ENCODE peak calls at places on chromosomes 7 and 10, in five cellular contexts. I is pancreas; R is CD8-positive, alpha-beta T cell; A is CD8-positive, alpha-beta memory T cell; O is MG63. G is an unnamed sample.

GRCh38 chr10:29316308-29317026 is 27.6 kb downstream of the LYZL1 start:
- DNase-seq in I (no peak), R (no peak), A (no peak), O (no peak), G (no peak)

GRCh38 chr7:107890493-107890961 is 456 bp upstream of the DLD start:
- DNase-seq in I (peak; percentile 17), R (no peak), A (no peak), O (no peak), G (no peak)

GRCh38 chr7:577971-578370 is 58.3 kb upstream of the PDGFA start:
- DNase-seq in I (no peak), R (no peak), A (no peak), O (no peak), G (no peak)

GRCh38 chr7:1558841-1559625 is 3.0 kb upstream of the TMEM184A start:
- DNase-seq in I (peak; percentile 26), R (no peak), A (no peak), O (no peak), G (peak; percentile 86)

GRCh38 chr7:15199482-15199881 is 296.9 kb upstream of the DGKB start:
- DNase-seq in I (no peak), R (no peak), A (no peak), O (no peak), G (no peak)

GRCh38 chr7:64907641-64908326 is 4.7 kb downstream of the ZNF273 start:
- DNase-seq in I (no peak), R (no peak), A (no peak), O (no peak), G (no peak)

GRCh38 chr10:88473989-88474883 is 108.9 kb downstream of the RNLS start:
- DNase-seq in I (peak; percentile 61), R (no peak), A (no peak), O (peak; percentile 52), G (peak; percentile 50)

GRCh38 chr10:96565774-96566173 is 21.0 kb downstream of the TM9SF3 start:
- DNase-seq in I (no peak), R (no peak), A (no peak), O (no peak), G (no peak)

GRCh38 chr7:82778021-82778420 is 334.4 kb upstream of the CACNA2D1 start:
- DNase-seq in I (no peak), R (no peak), A (no peak), O (no peak), G (no peak)

GRCh38 chr10:104416851-104417250 is 63.2 kb downstream of the CFAP58 start:
- DNase-seq in I (no peak), R (no peak), A (no peak), O (no peak), G (no peak)

GRCh38 chr7:96273716-96274115 is 48.2 kb downstream of the SLC25A13 start:
- DNase-seq in I (no peak), R (no peak), A (no peak), O (no peak), G (no peak)

GRCh38 chr7:36658603-36659516 is 65.4 kb downstream of the AOAH start:
- DNase-seq in I (no peak), R (no peak), A (no peak), O (peak; percentile 87), G (peak; percentile 48)

GRCh38 chr10:91712315-91712714 is 79.4 kb upstream of the PPP1R3C start:
- DNase-seq in I (no peak), R (no peak), A (no peak), O (no peak), G (no peak)

GRCh38 chr7:54743580-54743979 is 15.4 kb downstream of the SEC61G start:
- DNase-seq in I (no peak), R (no peak), A (no peak), O (no peak), G (no peak)

GRCh38 chr7:139034855-139035587 is 821 bp downstream of the ZC3HAV1L start:
- DNase-seq in I (peak; percentile 38), R (peak; percentile 19), A (no peak), O (peak; percentile 59), G (no peak)

GRCh38 chr7:77348371-77348813 is 67.8 kb downstream of the GSAP start:
- DNase-seq in I (no peak), R (no peak), A (no peak), O (peak; percentile 53), G (no peak)

GRCh38 chr7:21450876-21451275 is 23.0 kb downstream of the SP4 start:
- DNase-seq in I (no peak), R (no peak), A (no peak), O (no peak), G (no peak)

GRCh38 chr10:81036257-81036656 is 498.6 kb downstream of the SH2D4B start:
- DNase-seq in I (no peak), R (no peak), A (no peak), O (no peak), G (no peak)

GRCh38 chr10:3452683-3453388 is 280.3 kb upstream of the PITRM1 start:
- DNase-seq in I (no peak), R (no peak), A (no peak), O (peak; percentile 11), G (no peak)

DNA sequence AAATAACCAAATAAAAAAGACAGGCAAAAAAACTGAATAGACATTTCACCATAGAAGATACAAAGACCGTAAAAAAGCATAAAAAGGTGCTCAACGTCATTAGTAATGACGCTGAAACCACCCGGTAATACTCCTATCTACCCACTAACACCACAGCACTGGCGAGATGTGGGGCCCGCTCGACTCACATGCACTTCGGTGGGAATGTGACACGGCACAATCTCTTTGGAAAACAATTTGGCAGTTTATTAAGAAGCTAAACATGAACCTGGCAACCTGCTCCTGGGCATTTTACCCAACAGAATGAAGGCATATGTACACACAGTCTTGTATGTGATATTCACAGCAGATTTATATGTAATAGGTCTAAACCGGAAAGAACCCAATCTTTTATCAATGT is 42.8 kb upstream of the NCAPG2 start:
- DNase-seq in I (no peak), R (no peak), A (no peak), O (no peak), G (no peak)
- H3K36me3 ChIP-seq in I (no peaks in the 10 kb centered on the region), R (peaks cover 30% of the 10 kb centered on the region), A (peaks cover 33% of the 10 kb centered on the region), O (peaks cover 2% of the 10 kb centered on the region), G (peaks cover 8% of the 10 kb centered on the region)

GRCh38 chr10:113331971-113332370 is 220.9 kb upstream of the HABP2 start:
- DNase-seq in I (no peak), R (no peak), A (no peak), O (no peak), G (no peak)

GRCh38 chr10:113333313-113333712 is 219.5 kb upstream of the HABP2 start:
- DNase-seq in I (no peak), R (no peak), A (no peak), O (no peak), G (no peak)

GRCh38 chr10:113337142-113337541 is 215.7 kb upstream of the HABP2 start:
- DNase-seq in I (no peak), R (no peak), A (no peak), O (no peak), G (no peak)

GRCh38 chr10:113336549-113337130 is 216.2 kb upstream of the HABP2 start:
- DNase-seq in I (no peak), R (no peak), A (no peak), O (no peak), G (no peak)

GRCh38 chr10:113335603-113336002 is 217.2 kb upstream of the HABP2 start:
- DNase-seq in I (no peak), R (no peak), A (no peak), O (peak; percentile 69), G (no peak)
- H3K36me3 ChIP-seq in I (no peaks in the 10 kb centered on the region), R (no peaks in the 10 kb centered on the region), A (no peaks in the 10 kb centered on the region), O (no peaks in the 10 kb centered on the region), G (no peaks in the 10 kb centered on the region)

GRCh38 chr10:95428702-95429101 is 132.5 kb downstream of the SORBS1 start:
- DNase-seq in I (no peak), R (no peak), A (no peak), O (no peak), G (no peak)

GRCh38 chr10:95431900-95432342 is 129.2 kb downstream of the SORBS1 start:
- DNase-seq in I (no peak), R (no peak), A (no peak), O (no peak), G (no peak)

GRCh38 chr10:95430231-95430951 is 130.8 kb downstream of the SORBS1 start:
- DNase-seq in I (peak; percentile 49), R (peak; percentile 35), A (peak; percentile 10), O (peak; percentile 30), G (no peak)

GRCh38 chr10:95426482-95426881 is 134.7 kb downstream of the SORBS1 start:
- DNase-seq in I (no peak), R (no peak), A (no peak), O (no peak), G (no peak)

DNA sequence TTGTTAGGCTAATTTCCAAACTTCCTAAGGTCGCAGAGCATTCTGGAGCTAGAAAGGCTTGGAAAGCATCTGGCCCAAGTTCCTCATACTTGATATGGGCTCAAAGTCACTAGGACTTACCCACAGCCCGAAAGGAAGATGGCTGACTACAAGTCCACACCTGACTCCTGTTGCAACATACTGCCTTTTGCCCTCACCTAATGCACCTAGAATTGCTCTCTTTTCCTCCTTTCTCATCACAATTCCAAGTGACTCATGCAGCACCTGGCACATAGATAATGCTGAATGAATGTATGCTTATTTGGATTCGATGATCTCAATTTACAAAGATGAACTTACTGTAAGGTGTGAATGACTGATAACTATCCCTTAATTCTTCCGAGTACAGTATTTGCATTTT is 131.5 kb downstream of the SORBS1 start:
- DNase-seq in I (no peak), R (no peak), A (no peak), O (no peak), G (no peak)
- H3K36me3 ChIP-seq in I (no peaks in the 10 kb centered on the region), R (no peaks in the 10 kb centered on the region), A (no peaks in the 10 kb centered on the region), O (no peaks in the 10 kb centered on the region), G (no peaks in the 10 kb centered on the region)

DNA sequence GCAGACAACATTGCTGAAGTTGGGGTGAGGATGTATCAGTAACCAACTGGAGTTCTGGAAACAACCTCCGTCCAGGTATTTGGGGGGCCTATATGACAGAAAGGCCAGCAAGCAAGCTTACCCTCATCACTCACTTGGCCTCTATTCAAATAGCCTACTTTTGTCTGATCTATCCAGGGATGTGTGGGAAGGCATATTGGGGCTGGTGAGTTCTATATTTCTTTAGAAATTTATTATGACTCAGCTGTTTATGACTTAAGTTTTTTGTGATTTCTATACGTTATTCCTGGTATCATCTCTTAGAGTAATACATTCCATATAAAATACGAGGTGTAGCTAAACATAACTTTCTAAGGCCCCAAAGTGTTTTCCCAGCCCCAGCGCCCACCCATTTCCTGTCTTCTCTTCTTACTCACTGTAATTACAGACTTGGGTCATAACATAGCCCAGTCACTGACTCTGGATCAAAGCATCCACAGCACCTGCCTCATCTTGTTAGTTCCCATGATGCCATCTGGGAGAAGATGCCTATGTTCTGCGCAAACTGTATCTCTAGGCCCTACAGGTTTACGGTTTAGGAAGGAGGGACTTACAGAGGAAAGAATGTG is 18.1 kb downstream of the GARS1 start:
- DNase-seq in I (no peak), R (no peak), A (no peak), O (peak; percentile 37), G (no peak)
- H3K36me3 ChIP-seq in I (peaks cover 14% of the 10 kb centered on the region), R (peaks cover 34% of the 10 kb centered on the region), A (peaks cover 47% of the 10 kb centered on the region), O (peaks cover 100% of the 10 kb centered on the region), G (peaks cover 11% of the 10 kb centered on the region)

GRCh38 chr7:156034397-156034796 is 222.1 kb upstream of the SHH start:
- DNase-seq in I (no peak), R (no peak), A (no peak), O (no peak), G (no peak)

GRCh38 chr7:156032973-156033372 is 220.7 kb upstream of the SHH start:
- DNase-seq in I (no peak), R (no peak), A (no peak), O (no peak), G (no peak)

GRCh38 chr7:156039194-156039593 is 226.9 kb upstream of the SHH start:
- DNase-seq in I (no peak), R (no peak), A (no peak), O (no peak), G (no peak)

GRCh38 chr7:156038345-156038744 is 226.1 kb upstream of the SHH start:
- DNase-seq in I (no peak), R (no peak), A (no peak), O (no peak), G (no peak)

GRCh38 chr7:156036153-156036552 is 223.9 kb upstream of the SHH start:
- DNase-seq in I (no peak), R (no peak), A (no peak), O (no peak), G (no peak)
- H3K36me3 ChIP-seq in I (no peaks in the 10 kb centered on the region), R (no peaks in the 10 kb centered on the region), A (no peaks in the 10 kb centered on the region), O (no peaks in the 10 kb centered on the region), G (no peaks in the 10 kb centered on the region)